ENCODE peak calls at places on chromosomes 12 and 14, in five cellular contexts. One of them, this sample, is unnamed.

GRCh38 chr12:72179841-72180240 is 92.3 kb upstream of the TRHDE start:
- DNase-seq in HepG2: no peak
- DNase-seq in K562: no peak
- DNase-seq in GM12878: no peak
- DNase-seq in A549: no peak
- DNase-seq in this sample: no peak

GRCh38 chr14:28671425-28671824 is 95.2 kb upstream of the FOXG1 start:
- DNase-seq in K562: no peak
- DNase-seq in A549: no peak
- DNase-seq in GM12878: no peak
- DNase-seq in HepG2: no peak
- DNase-seq in this sample: peak

GRCh38 chr12:121729021-121729420 is 16.5 kb downstream of the TMEM120B start:
- DNase-seq in A549: no peak
- DNase-seq in GM12878: no peak
- DNase-seq in K562: no peak
- DNase-seq in HepG2: no peak
- DNase-seq in this sample: no peak

GRCh38 chr12:47707905-47708543 is 2.2 kb upstream of the RPAP3 start:
- DNase-seq in GM12878: no peak
- DNase-seq in A549: no peak
- DNase-seq in K562: no peak
- DNase-seq in HepG2: no peak
- DNase-seq in this sample: no peak

GRCh38 chr12:66188584-66189475 is at the start of gene IRAK3:
- DNase-seq in A549: no peak
- DNase-seq in HepG2: no peak
- DNase-seq in GM12878: no peak
- DNase-seq in K562: no peak
- DNase-seq in this sample: peak

GRCh38 chr14:100487304-100487703 is 99.9 kb downstream of the BEGAIN start:
- DNase-seq in K562: no peak
- DNase-seq in A549: no peak
- DNase-seq in HepG2: no peak
- DNase-seq in GM12878: no peak
- DNase-seq in this sample: no peak

GRCh38 chr14:75987201-75987970 is 1.8 kb downstream of the IFT43 start:
- DNase-seq in GM12878: no peak
- DNase-seq in K562: no peak
- DNase-seq in HepG2: no peak
- DNase-seq in A549: no peak
- DNase-seq in this sample: no peak

GRCh38 chr12:116472193-116472592 is 87.0 kb upstream of the MAP1LC3B2 start:
- DNase-seq in A549: no peak
- DNase-seq in GM12878: no peak
- DNase-seq in HepG2: no peak
- DNase-seq in K562: no peak
- DNase-seq in this sample: no peak

GRCh38 chr14:54278087-54278486 is 118.7 kb upstream of the CDKN3 start:
- DNase-seq in HepG2: no peak
- DNase-seq in A549: no peak
- DNase-seq in K562: peak
- DNase-seq in GM12878: no peak
- DNase-seq in this sample: no peak

GRCh38 chr12:27861428-27862167 is 81.6 kb upstream of the MANSC4 start:
- DNase-seq in GM12878: peak
- DNase-seq in HepG2: no peak
- DNase-seq in A549: no peak
- DNase-seq in K562: no peak
- DNase-seq in this sample: peak

GRCh38 chr14:67551940-67552339 is 18.9 kb downstream of the PLEKHH1 start:
- DNase-seq in A549: no peak
- DNase-seq in GM12878: no peak
- DNase-seq in HepG2: no peak
- DNase-seq in K562: no peak
- DNase-seq in this sample: no peak

GRCh38 chr12:116552750-116553383 is 6.3 kb upstream of the MAP1LC3B2 start:
- DNase-seq in A549: no peak
- DNase-seq in GM12878: no peak
- DNase-seq in HepG2: no peak
- DNase-seq in K562: no peak
- DNase-seq in this sample: no peak

GRCh38 chr14:88995437-88996198 is 171.2 kb downstream of the TTC8 start:
- DNase-seq in K562: no peak
- DNase-seq in HepG2: no peak
- DNase-seq in A549: peak
- DNase-seq in GM12878: no peak
- DNase-seq in this sample: peak

GRCh38 chr12:115660211-115660805 is 617.2 kb downstream of the MED13L start:
- DNase-seq in HepG2: no peak
- DNase-seq in GM12878: no peak
- DNase-seq in A549: no peak
- DNase-seq in K562: no peak
- DNase-seq in this sample: no peak

GRCh38 chr14:26984318-26985177 is 386.7 kb upstream of the NOVA1 start:
- DNase-seq in A549: no peak
- DNase-seq in HepG2: peak
- DNase-seq in K562: peak
- DNase-seq in GM12878: no peak
- DNase-seq in this sample: peak

GRCh38 chr14:96578619-96579018 is 76.4 kb downstream of the PAPOLA start:
- DNase-seq in K562: no peak
- DNase-seq in A549: no peak
- DNase-seq in HepG2: no peak
- DNase-seq in GM12878: no peak
- DNase-seq in this sample: no peak

GRCh38 chr14:58071341-58071740 is 80.7 kb downstream of the ARMH4 start:
- DNase-seq in K562: no peak
- DNase-seq in A549: no peak
- DNase-seq in HepG2: no peak
- DNase-seq in GM12878: no peak
- DNase-seq in this sample: no peak

GRCh38 chr14:89292579-89293348 is 124.3 kb downstream of the FOXN3 start:
- DNase-seq in GM12878: no peak
- DNase-seq in HepG2: peak
- DNase-seq in K562: no peak
- DNase-seq in A549: no peak
- DNase-seq in this sample: no peak

GRCh38 chr14:55581011-55581806 is 1.2 kb downstream of the KTN1 start:
- DNase-seq in GM12878: no peak
- DNase-seq in HepG2: peak
- DNase-seq in K562: peak
- DNase-seq in A549: peak
- DNase-seq in this sample: no peak

GRCh38 chr14:47675239-47675488 is 241 bp downstream of the MDGA2 start:
- DNase-seq in GM12878: no peak
- DNase-seq in HepG2: no peak
- DNase-seq in A549: no peak
- DNase-seq in K562: no peak
- DNase-seq in this sample: no peak

GRCh38 chr12:53659011-53659551 is 16.8 kb downstream of the ATP5MC2 start:
- DNase-seq in A549: peak
- DNase-seq in GM12878: no peak
- DNase-seq in K562: no peak
- DNase-seq in HepG2: peak
- DNase-seq in this sample: peak

GRCh38 chr14:44768935-44769334 is 192.8 kb downstream of the KLHL28 start:
- DNase-seq in A549: no peak
- DNase-seq in GM12878: no peak
- DNase-seq in HepG2: no peak
- DNase-seq in K562: no peak
- DNase-seq in this sample: no peak

GRCh38 chr14:29858299-29858698 is 69.3 kb downstream of the PRKD1 start:
- DNase-seq in GM12878: peak
- DNase-seq in A549: no peak
- DNase-seq in K562: no peak
- DNase-seq in HepG2: no peak
- DNase-seq in this sample: no peak

GRCh38 chr14:58171090-58171489 is 19.1 kb upstream of the ARMH4 start:
- DNase-seq in K562: peak
- DNase-seq in HepG2: peak
- DNase-seq in A549: peak
- DNase-seq in GM12878: peak
- DNase-seq in this sample: peak

GRCh38 chr12:128486951-128487350 is 220.0 kb downstream of the TMEM132C start:
- DNase-seq in GM12878: no peak
- DNase-seq in HepG2: no peak
- DNase-seq in K562: no peak
- DNase-seq in A549: no peak
- DNase-seq in this sample: no peak

GRCh38 chr14:34619399-34619920 is 10.5 kb downstream of the SNX6 start:
- DNase-seq in GM12878: no peak
- DNase-seq in K562: no peak
- DNase-seq in A549: no peak
- DNase-seq in HepG2: no peak
- DNase-seq in this sample: no peak

GRCh38 chr12:56905852-56906251 is 28.4 kb downstream of the SDR9C7 start:
- DNase-seq in GM12878: no peak
- DNase-seq in K562: no peak
- DNase-seq in A549: no peak
- DNase-seq in HepG2: no peak
- DNase-seq in this sample: no peak

GRCh38 chr14:67420102-67420739 is 8.3 kb upstream of the PLEK2 start:
- DNase-seq in A549: no peak
- DNase-seq in GM12878: no peak
- DNase-seq in K562: peak
- DNase-seq in HepG2: peak
- DNase-seq in this sample: no peak

GRCh38 chr12:21766403-21766802 is 8.1 kb downstream of the KCNJ8 start:
- DNase-seq in HepG2: no peak
- DNase-seq in K562: no peak
- DNase-seq in A549: no peak
- DNase-seq in GM12878: no peak
- DNase-seq in this sample: no peak

GRCh38 chr14:72463291-72463866 is 430.5 kb downstream of the DPF3 start:
- DNase-seq in HepG2: no peak
- DNase-seq in K562: no peak
- DNase-seq in GM12878: no peak
- DNase-seq in A549: no peak
- DNase-seq in this sample: peak

GRCh38 chr12:57715786-57716185 is 21.9 kb downstream of the OS9 start:
- DNase-seq in K562: no peak
- DNase-seq in GM12878: no peak
- DNase-seq in HepG2: no peak
- DNase-seq in A549: no peak
- DNase-seq in this sample: no peak

DNA sequence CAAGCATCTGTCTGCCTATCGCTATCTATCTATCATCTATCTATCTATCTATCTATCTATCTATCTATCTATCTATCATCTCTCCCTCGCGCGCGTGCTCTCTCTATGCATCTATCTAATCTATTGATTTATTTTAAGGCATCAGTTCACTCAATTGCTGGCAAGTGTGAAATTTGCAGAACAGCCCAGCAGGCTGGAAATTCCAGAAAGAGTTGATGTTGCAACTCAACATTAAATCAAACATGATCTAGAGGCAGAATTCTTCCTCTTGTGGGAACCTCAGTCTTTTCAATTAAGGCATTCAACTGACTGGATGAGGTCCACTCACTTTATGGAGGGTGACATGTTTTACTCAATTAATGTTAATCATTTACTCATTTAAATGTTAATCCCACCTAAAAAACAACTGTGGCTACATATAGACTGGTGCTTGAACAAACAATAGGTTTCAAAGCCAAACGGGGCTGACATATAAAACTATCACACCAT is 1210.8 kb downstream of the GALC start:
- DNase-seq in GM12878: no peak
- DNase-seq in K562: no peak
- DNase-seq in HepG2: no peak
- DNase-seq in A549: no peak
- DNase-seq in this sample: no peak
- TF ChIP-seq BHLHE40 in GM12878: no peak
- TF ChIP-seq BHLHE40 in K562: no peak
- TF ChIP-seq BHLHE40 in HepG2: no peak
- TF ChIP-seq BHLHE40 in A549: no peak
- TF ChIP-seq BHLHE40 in this sample: no peak

DNA sequence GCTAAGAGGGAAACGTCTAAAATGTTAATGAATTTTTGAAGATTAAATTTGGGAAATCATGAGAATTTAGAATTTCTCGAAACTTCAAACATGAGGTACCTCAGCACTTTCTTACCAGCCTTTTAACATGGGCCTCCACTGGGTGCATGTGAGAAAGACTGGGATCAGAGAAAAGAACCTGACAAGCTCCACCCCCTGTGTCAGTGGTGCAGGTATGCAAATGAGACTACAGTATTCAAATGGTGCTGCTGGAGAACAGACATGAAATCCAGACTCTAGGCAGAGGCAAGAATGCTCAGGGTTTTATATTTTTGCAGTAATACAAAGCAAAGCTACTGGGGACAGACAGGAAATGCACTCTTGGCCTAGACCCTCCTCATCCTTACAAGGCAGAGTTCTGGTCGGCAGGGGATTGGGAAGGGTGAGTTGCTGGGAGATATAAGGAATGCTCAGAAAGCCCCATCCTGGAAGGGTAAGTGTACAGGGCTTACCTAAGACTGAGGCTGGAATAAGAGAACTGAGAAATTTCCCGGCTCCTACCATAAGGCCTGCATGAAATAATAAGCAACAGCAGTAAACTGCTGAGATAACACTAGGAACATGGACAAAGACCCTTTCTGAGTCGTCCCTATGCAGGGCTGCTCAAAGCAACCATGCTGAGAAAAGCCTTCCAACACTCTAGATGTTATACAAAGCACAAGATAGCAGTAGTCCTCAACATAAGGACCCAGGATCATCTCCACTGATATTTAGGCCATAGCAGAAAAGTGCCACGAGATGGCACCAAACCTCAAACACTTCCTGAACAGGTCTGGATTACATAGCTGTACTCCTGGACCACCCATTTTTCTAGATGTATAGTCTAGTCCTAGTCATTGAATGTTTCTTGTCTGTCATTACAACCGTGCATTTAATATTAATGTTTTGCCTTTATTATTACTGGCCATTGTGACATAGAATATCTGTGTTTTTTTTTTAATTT is 260.8 kb downstream of the RASSF9 start:
- DNase-seq in HepG2: peak
- DNase-seq in K562: peak
- DNase-seq in A549: peak
- DNase-seq in GM12878: peak
- DNase-seq in this sample: peak
- TF ChIP-seq RFX5 in HepG2: no peak
- TF ChIP-seq RFX5 in K562: no peak
- TF ChIP-seq RFX5 in A549: no peak
- TF ChIP-seq RFX5 in GM12878: no peak
- TF ChIP-seq RFX5 in this sample: no peak

GRCh38 chr14:103239751-103240150 is 94.3 kb upstream of the EIF5 start:
- DNase-seq in A549: no peak
- DNase-seq in GM12878: no peak
- DNase-seq in HepG2: no peak
- DNase-seq in K562: no peak
- DNase-seq in this sample: no peak
- TF ChIP-seq BHLHE40 in A549: no peak
- TF ChIP-seq BHLHE40 in GM12878: no peak
- TF ChIP-seq BHLHE40 in HepG2: no peak
- TF ChIP-seq BHLHE40 in K562: no peak
- TF ChIP-seq BHLHE40 in this sample: no peak

GRCh38 chr12:1369942-1370620 is 224.3 kb downstream of the FBXL14 start:
- DNase-seq in K562: no peak
- DNase-seq in HepG2: no peak
- DNase-seq in A549: no peak
- DNase-seq in GM12878: no peak
- DNase-seq in this sample: no peak
- TF ChIP-seq RFX5 in K562: no peak
- TF ChIP-seq RFX5 in HepG2: no peak
- TF ChIP-seq RFX5 in A549: no peak
- TF ChIP-seq RFX5 in GM12878: no peak
- TF ChIP-seq RFX5 in this sample: no peak

This sample was measured in IMR-90.